ENCODE peak calls at places on chromosomes 4 and X, in seven cellular contexts. One of them, this sample, is unnamed.

GRCh38 chrX:129318375-129318774 is 204.9 kb downstream of the SMARCA1 start:
- DNase-seq in fibroblast of lung: peak; percentile 41
- DNase-seq in glutamatergic neuron: no peak
- DNase-seq in AG09309: peak; percentile 3
- DNase-seq in neural progenitor cell: no peak
- DNase-seq in progenitor cell of endocrine pancreas: no peak
- DNase-seq in AG09319: no peak
- DNase-seq in this sample: no peak

GRCh38 chrX:8971116-8971515 is 62.8 kb downstream of the FAM9B start:
- DNase-seq in fibroblast of lung: peak; percentile 73
- DNase-seq in glutamatergic neuron: no peak
- DNase-seq in AG09309: no peak
- DNase-seq in neural progenitor cell: peak; percentile 23
- DNase-seq in progenitor cell of endocrine pancreas: no peak
- DNase-seq in AG09319: peak; percentile 11
- DNase-seq in this sample: no peak

GRCh38 chr4:126071346-126072333 is 756.9 kb downstream of the FAT4 start:
- DNase-seq in fibroblast of lung: peak; percentile 89
- DNase-seq in glutamatergic neuron: no peak
- DNase-seq in AG09309: peak; percentile 18
- DNase-seq in neural progenitor cell: no peak
- DNase-seq in progenitor cell of endocrine pancreas: no peak
- DNase-seq in AG09319: peak; percentile 44
- DNase-seq in this sample: no peak

GRCh38 chrX:45449982-45450381 is 249.3 kb upstream of the DIPK2B start:
- DNase-seq in fibroblast of lung: no peak
- DNase-seq in glutamatergic neuron: no peak
- DNase-seq in AG09309: no peak
- DNase-seq in neural progenitor cell: no peak
- DNase-seq in progenitor cell of endocrine pancreas: no peak
- DNase-seq in AG09319: no peak
- DNase-seq in this sample: no peak

GRCh38 chrX:33336783-33337182 is 125.4 kb upstream of the DMD start:
- DNase-seq in fibroblast of lung: peak; percentile 39
- DNase-seq in glutamatergic neuron: no peak
- DNase-seq in AG09309: no peak
- DNase-seq in neural progenitor cell: peak; percentile 57
- DNase-seq in progenitor cell of endocrine pancreas: no peak
- DNase-seq in AG09319: no peak
- DNase-seq in this sample: no peak

GRCh38 chr4:184448828-184449227 is 25.5 kb downstream of the IRF2 start:
- DNase-seq in fibroblast of lung: peak; percentile 83
- DNase-seq in glutamatergic neuron: no peak
- DNase-seq in AG09309: peak; percentile 34
- DNase-seq in neural progenitor cell: peak; percentile 33
- DNase-seq in progenitor cell of endocrine pancreas: no peak
- DNase-seq in AG09319: no peak
- DNase-seq in this sample: no peak

GRCh38 chr4:54930226-54930625 is 195.2 kb downstream of the KDR start:
- DNase-seq in fibroblast of lung: no peak
- DNase-seq in glutamatergic neuron: no peak
- DNase-seq in AG09309: peak; percentile 17
- DNase-seq in neural progenitor cell: no peak
- DNase-seq in progenitor cell of endocrine pancreas: no peak
- DNase-seq in AG09319: no peak
- DNase-seq in this sample: no peak

GRCh38 chrX:5681159-5681558 is 547.5 kb downstream of the NLGN4X start:
- DNase-seq in fibroblast of lung: no peak
- DNase-seq in glutamatergic neuron: no peak
- DNase-seq in AG09309: no peak
- DNase-seq in neural progenitor cell: peak; percentile 56
- DNase-seq in progenitor cell of endocrine pancreas: no peak
- DNase-seq in AG09319: no peak
- DNase-seq in this sample: no peak

GRCh38 chr4:169823685-169824084 is 65.9 kb upstream of the HPF1 start:
- DNase-seq in fibroblast of lung: peak; percentile 54
- DNase-seq in glutamatergic neuron: no peak
- DNase-seq in AG09309: no peak
- DNase-seq in neural progenitor cell: peak; percentile 87
- DNase-seq in progenitor cell of endocrine pancreas: peak; percentile 66
- DNase-seq in AG09319: peak; percentile 1
- DNase-seq in this sample: no peak

GRCh38 chrX:11663875-11664210 is 1.9 kb downstream of the ARHGAP6 start:
- DNase-seq in fibroblast of lung: peak; percentile 22
- DNase-seq in glutamatergic neuron: no peak
- DNase-seq in AG09309: no peak
- DNase-seq in neural progenitor cell: peak; percentile 6
- DNase-seq in progenitor cell of endocrine pancreas: no peak
- DNase-seq in AG09319: no peak
- DNase-seq in this sample: no peak

GRCh38 chrX:31228909-31229308 is 157.1 kb upstream of the FTHL17 start:
- DNase-seq in fibroblast of lung: no peak
- DNase-seq in glutamatergic neuron: no peak
- DNase-seq in AG09309: no peak
- DNase-seq in neural progenitor cell: no peak
- DNase-seq in progenitor cell of endocrine pancreas: no peak
- DNase-seq in AG09319: no peak
- DNase-seq in this sample: no peak

GRCh38 chrX:31225819-31226218 is 154.0 kb upstream of the FTHL17 start:
- DNase-seq in fibroblast of lung: no peak
- DNase-seq in glutamatergic neuron: no peak
- DNase-seq in AG09309: no peak
- DNase-seq in neural progenitor cell: no peak
- DNase-seq in progenitor cell of endocrine pancreas: no peak
- DNase-seq in AG09319: no peak
- DNase-seq in this sample: no peak

GRCh38 chrX:31224321-31225012 is 152.6 kb upstream of the FTHL17 start:
- DNase-seq in fibroblast of lung: no peak
- DNase-seq in glutamatergic neuron: no peak
- DNase-seq in AG09309: no peak
- DNase-seq in neural progenitor cell: no peak
- DNase-seq in progenitor cell of endocrine pancreas: no peak
- DNase-seq in AG09319: no peak
- DNase-seq in this sample: no peak

GRCh38 chrX:31227250-31227649 is 155.4 kb upstream of the FTHL17 start:
- DNase-seq in fibroblast of lung: no peak
- DNase-seq in glutamatergic neuron: no peak
- DNase-seq in AG09309: peak; percentile 53
- DNase-seq in neural progenitor cell: no peak
- DNase-seq in progenitor cell of endocrine pancreas: no peak
- DNase-seq in AG09319: no peak
- DNase-seq in this sample: no peak

GRCh38 chrX:31228415-31228832 is 156.6 kb upstream of the FTHL17 start:
- DNase-seq in fibroblast of lung: peak; percentile 81
- DNase-seq in glutamatergic neuron: no peak
- DNase-seq in AG09309: peak; percentile 78
- DNase-seq in neural progenitor cell: no peak
- DNase-seq in progenitor cell of endocrine pancreas: no peak
- DNase-seq in AG09319: peak; percentile 44
- DNase-seq in this sample: no peak
- TF ChIP-seq CTCF in fibroblast of lung: no peak
- TF ChIP-seq CTCF in glutamatergic neuron: no peak
- TF ChIP-seq CTCF in AG09309: no peak
- TF ChIP-seq CTCF in neural progenitor cell: no peak
- TF ChIP-seq CTCF in progenitor cell of endocrine pancreas: no peak
- TF ChIP-seq CTCF in AG09319: no peak
- TF ChIP-seq CTCF in this sample: no peak

GRCh38 chr4:186554485-186554884 is 882 bp downstream of the MTNR1A start:
- DNase-seq in fibroblast of lung: peak; percentile 20
- DNase-seq in glutamatergic neuron: no peak
- DNase-seq in AG09309: no peak
- DNase-seq in neural progenitor cell: peak; percentile 72
- DNase-seq in progenitor cell of endocrine pancreas: no peak
- DNase-seq in AG09319: no peak
- DNase-seq in this sample: no peak
- TF ChIP-seq CTCF in fibroblast of lung: peak; percentile 13
- TF ChIP-seq CTCF in glutamatergic neuron: no peak
- TF ChIP-seq CTCF in AG09309: peak; percentile 20
- TF ChIP-seq CTCF in neural progenitor cell: peak; percentile 47
- TF ChIP-seq CTCF in progenitor cell of endocrine pancreas: peak; percentile 41
- TF ChIP-seq CTCF in AG09319: peak; percentile 1
- TF ChIP-seq CTCF in this sample: peak; percentile 61

DNA sequence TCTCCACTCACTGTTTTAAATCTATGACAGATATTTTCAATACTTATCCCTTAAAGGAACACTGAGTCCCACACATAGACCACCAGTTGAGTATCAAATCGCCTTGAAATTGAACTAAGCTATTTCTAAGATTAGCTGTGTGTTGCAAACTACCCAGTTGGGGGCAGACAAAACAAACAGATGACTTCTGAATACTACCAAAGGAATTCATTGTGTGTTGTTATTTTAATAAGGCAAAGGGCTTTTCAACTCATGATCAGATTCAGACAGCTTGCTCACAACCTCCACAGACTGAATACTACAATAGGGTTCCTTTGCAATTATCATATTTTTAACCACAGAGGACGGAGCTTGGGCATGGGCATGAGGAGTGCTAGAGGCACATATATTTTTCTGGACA is 283.0 kb upstream of the GPC4 start:
- DNase-seq in fibroblast of lung: peak; percentile 58
- DNase-seq in glutamatergic neuron: no peak
- DNase-seq in AG09309: no peak
- DNase-seq in neural progenitor cell: no peak
- DNase-seq in progenitor cell of endocrine pancreas: no peak
- DNase-seq in AG09319: no peak
- DNase-seq in this sample: no peak
- TF ChIP-seq CTCF in fibroblast of lung: peak; percentile 43
- TF ChIP-seq CTCF in glutamatergic neuron: no peak
- TF ChIP-seq CTCF in AG09309: peak; percentile 15
- TF ChIP-seq CTCF in neural progenitor cell: no peak
- TF ChIP-seq CTCF in progenitor cell of endocrine pancreas: no peak
- TF ChIP-seq CTCF in AG09319: peak; percentile 32
- TF ChIP-seq CTCF in this sample: peak; percentile 78

GRCh38 chr4:152399246-152399645 is 136.6 kb downstream of the FBXW7 start:
- DNase-seq in fibroblast of lung: no peak
- DNase-seq in glutamatergic neuron: no peak
- DNase-seq in AG09309: no peak
- DNase-seq in neural progenitor cell: no peak
- DNase-seq in progenitor cell of endocrine pancreas: no peak
- DNase-seq in AG09319: no peak
- DNase-seq in this sample: no peak

GRCh38 chr4:152401424-152401823 is 134.5 kb downstream of the FBXW7 start:
- DNase-seq in fibroblast of lung: no peak
- DNase-seq in glutamatergic neuron: no peak
- DNase-seq in AG09309: no peak
- DNase-seq in neural progenitor cell: no peak
- DNase-seq in progenitor cell of endocrine pancreas: no peak
- DNase-seq in AG09319: no peak
- DNase-seq in this sample: no peak

GRCh38 chr4:152394786-152395185 is 141.1 kb downstream of the FBXW7 start:
- DNase-seq in fibroblast of lung: no peak
- DNase-seq in glutamatergic neuron: no peak
- DNase-seq in AG09309: no peak
- DNase-seq in neural progenitor cell: no peak
- DNase-seq in progenitor cell of endocrine pancreas: no peak
- DNase-seq in AG09319: no peak
- DNase-seq in this sample: no peak

GRCh38 chr4:152392079-152392478 is 143.8 kb downstream of the FBXW7 start:
- DNase-seq in fibroblast of lung: no peak
- DNase-seq in glutamatergic neuron: no peak
- DNase-seq in AG09309: no peak
- DNase-seq in neural progenitor cell: no peak
- DNase-seq in progenitor cell of endocrine pancreas: no peak
- DNase-seq in AG09319: no peak
- DNase-seq in this sample: no peak

DNA sequence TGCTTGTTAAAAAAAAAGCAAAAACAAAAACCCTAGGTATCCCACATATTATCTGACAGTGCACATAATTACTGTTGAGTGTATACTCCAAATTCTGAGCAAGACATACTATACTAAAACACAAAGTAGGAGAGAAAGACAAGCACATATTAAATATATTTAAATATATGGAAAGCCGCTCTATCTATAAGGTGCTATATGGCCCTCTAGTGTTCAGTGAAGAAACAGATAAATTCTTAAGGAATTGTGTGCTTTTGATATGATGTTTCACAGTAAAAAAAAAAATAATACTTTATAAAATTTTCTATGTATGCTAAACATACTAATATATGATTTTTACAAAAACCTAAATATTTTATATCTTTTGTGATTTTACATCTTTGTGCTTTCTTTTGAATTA is 137.8 kb downstream of the FBXW7 start:
- DNase-seq in fibroblast of lung: peak; percentile 46
- DNase-seq in glutamatergic neuron: no peak
- DNase-seq in AG09309: no peak
- DNase-seq in neural progenitor cell: peak; percentile 27
- DNase-seq in progenitor cell of endocrine pancreas: no peak
- DNase-seq in AG09319: no peak
- DNase-seq in this sample: no peak
- TF ChIP-seq CTCF in fibroblast of lung: peak; percentile 43
- TF ChIP-seq CTCF in glutamatergic neuron: peak; percentile 64
- TF ChIP-seq CTCF in AG09309: peak; percentile 18
- TF ChIP-seq CTCF in neural progenitor cell: peak; percentile 60
- TF ChIP-seq CTCF in progenitor cell of endocrine pancreas: peak; percentile 66
- TF ChIP-seq CTCF in AG09319: peak; percentile 27
- TF ChIP-seq CTCF in this sample: peak; percentile 83

GRCh38 chr4:102578819-102579218 is 77.7 kb downstream of the NFKB1 start:
- DNase-seq in fibroblast of lung: peak; percentile 30
- DNase-seq in glutamatergic neuron: peak; percentile 33
- DNase-seq in AG09309: no peak
- DNase-seq in neural progenitor cell: peak; percentile 86
- DNase-seq in progenitor cell of endocrine pancreas: no peak
- DNase-seq in AG09319: no peak
- DNase-seq in this sample: no peak
- TF ChIP-seq CTCF in fibroblast of lung: no peak
- TF ChIP-seq CTCF in glutamatergic neuron: peak; percentile 21
- TF ChIP-seq CTCF in AG09309: no peak
- TF ChIP-seq CTCF in neural progenitor cell: peak; percentile 64
- TF ChIP-seq CTCF in progenitor cell of endocrine pancreas: peak; percentile 24
- TF ChIP-seq CTCF in AG09319: no peak
- TF ChIP-seq CTCF in this sample: peak; percentile 31

GRCh38 chrX:124524852-124525251 is 178.5 kb downstream of the SH2D1A start:
- DNase-seq in fibroblast of lung: no peak
- DNase-seq in glutamatergic neuron: no peak
- DNase-seq in AG09309: no peak
- DNase-seq in neural progenitor cell: no peak
- DNase-seq in progenitor cell of endocrine pancreas: no peak
- DNase-seq in AG09319: no peak
- DNase-seq in this sample: no peak
- TF ChIP-seq CTCF in fibroblast of lung: no peak
- TF ChIP-seq CTCF in glutamatergic neuron: no peak
- TF ChIP-seq CTCF in AG09309: no peak
- TF ChIP-seq CTCF in neural progenitor cell: no peak
- TF ChIP-seq CTCF in progenitor cell of endocrine pancreas: no peak
- TF ChIP-seq CTCF in AG09319: no peak
- TF ChIP-seq CTCF in this sample: no peak

DNA sequence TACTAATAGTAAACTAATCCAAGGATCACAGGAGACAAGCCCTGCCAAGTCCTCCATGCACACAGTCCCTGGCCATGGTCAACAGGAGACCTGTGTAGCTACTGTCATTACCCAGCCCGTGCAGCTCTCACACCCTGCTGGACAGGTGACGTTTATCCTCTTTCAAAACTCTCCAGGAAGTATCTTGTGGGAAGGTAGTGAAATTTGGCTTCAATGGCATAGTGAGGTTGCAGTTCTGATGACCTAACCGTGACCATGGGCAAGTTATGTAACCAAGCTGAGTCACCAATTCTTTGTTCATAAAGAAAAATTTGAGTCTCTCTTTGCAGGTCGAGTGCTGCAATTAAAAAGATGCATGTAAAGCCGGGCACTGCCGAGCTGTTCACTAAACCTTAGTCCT is 11.3 kb upstream of the SLC2A9 start:
- DNase-seq in fibroblast of lung: peak; percentile 22
- DNase-seq in glutamatergic neuron: no peak
- DNase-seq in AG09309: peak; percentile 18
- DNase-seq in neural progenitor cell: no peak
- DNase-seq in progenitor cell of endocrine pancreas: no peak
- DNase-seq in AG09319: no peak
- DNase-seq in this sample: no peak
- TF ChIP-seq CTCF in fibroblast of lung: no peak
- TF ChIP-seq CTCF in glutamatergic neuron: no peak
- TF ChIP-seq CTCF in AG09309: no peak
- TF ChIP-seq CTCF in neural progenitor cell: no peak
- TF ChIP-seq CTCF in progenitor cell of endocrine pancreas: no peak
- TF ChIP-seq CTCF in AG09319: no peak
- TF ChIP-seq CTCF in this sample: no peak

This sample was measured in chondrocyte.